ENCODE peak calls at places on chromosomes 3 and 15, in five cellular contexts. One of them, this sample, is unnamed. For H3K4me1, the result is how much of the 10 kb centered on the place peaks cover.

GRCh38 chr3:20739814-20740213 is 553.8 kb upstream of the SGO1 start:
- DNase-seq in A549: no peak
- DNase-seq in IMR-90: no peak
- DNase-seq in colonic mucosa: no peak
- DNase-seq in heart left ventricle: no peak
- DNase-seq in this sample: no peak

GRCh38 chr3:55482496-55483195 is 4.5 kb downstream of the WNT5A start:
- DNase-seq in A549: no peak
- DNase-seq in colonic mucosa: peak
- DNase-seq in heart left ventricle: no peak
- DNase-seq in IMR-90: peak
- DNase-seq in this sample: no peak

GRCh38 chr15:25690673-25691543 is 172.2 kb downstream of the ATP10A start:
- DNase-seq in IMR-90: peak
- DNase-seq in A549: no peak
- DNase-seq in colonic mucosa: no peak
- DNase-seq in heart left ventricle: no peak
- DNase-seq in this sample: no peak

GRCh38 chr3:102529452-102529851 is 94.6 kb downstream of the ZPLD1 start:
- DNase-seq in IMR-90: peak
- DNase-seq in colonic mucosa: no peak
- DNase-seq in A549: peak
- DNase-seq in heart left ventricle: no peak
- DNase-seq in this sample: no peak

GRCh38 chr3:136869282-136869681 is 7.3 kb downstream of the NCK1 start:
- DNase-seq in IMR-90: no peak
- DNase-seq in colonic mucosa: no peak
- DNase-seq in heart left ventricle: no peak
- DNase-seq in A549: no peak
- DNase-seq in this sample: no peak

GRCh38 chr3:49785565-49786356 is 581 bp downstream of the IP6K1 start:
- DNase-seq in heart left ventricle: peak
- DNase-seq in A549: no peak
- DNase-seq in IMR-90: peak
- DNase-seq in colonic mucosa: no peak
- DNase-seq in this sample: no peak

GRCh38 chr3:134449951-134450350 is 35.8 kb downstream of the ANAPC13 start:
- DNase-seq in IMR-90: no peak
- DNase-seq in colonic mucosa: no peak
- DNase-seq in A549: no peak
- DNase-seq in heart left ventricle: no peak
- DNase-seq in this sample: no peak

GRCh38 chr3:47163023-47163989 is 607 bp downstream of the SETD2 start:
- DNase-seq in colonic mucosa: peak
- DNase-seq in heart left ventricle: peak
- DNase-seq in IMR-90: peak
- DNase-seq in A549: no peak
- DNase-seq in this sample: no peak

GRCh38 chr3:46090161-46090591 is 62.9 kb upstream of the XCR1 start:
- DNase-seq in IMR-90: no peak
- DNase-seq in colonic mucosa: no peak
- DNase-seq in heart left ventricle: no peak
- DNase-seq in A549: no peak
- DNase-seq in this sample: no peak

GRCh38 chr15:47717036-47717611 is at the start of gene SEMA6D:
- DNase-seq in heart left ventricle: peak
- DNase-seq in colonic mucosa: peak
- DNase-seq in A549: peak
- DNase-seq in IMR-90: peak
- DNase-seq in this sample: no peak

GRCh38 chr3:42489116-42489936 is 13.1 kb upstream of the VIPR1 start:
- DNase-seq in IMR-90: no peak
- DNase-seq in colonic mucosa: no peak
- DNase-seq in A549: no peak
- DNase-seq in heart left ventricle: no peak
- DNase-seq in this sample: no peak

GRCh38 chr3:41029356-41029755 is 169.9 kb upstream of the CTNNB1 start:
- DNase-seq in IMR-90: no peak
- DNase-seq in colonic mucosa: no peak
- DNase-seq in heart left ventricle: no peak
- DNase-seq in A549: no peak
- DNase-seq in this sample: no peak

GRCh38 chr3:58351920-58352319 is 19.2 kb downstream of the PXK start:
- DNase-seq in IMR-90: no peak
- DNase-seq in A549: no peak
- DNase-seq in colonic mucosa: no peak
- DNase-seq in heart left ventricle: no peak
- DNase-seq in this sample: no peak
- TF ChIP-seq CTCF in IMR-90: no peak
- TF ChIP-seq CTCF in A549: no peak
- TF ChIP-seq CTCF in colonic mucosa: no peak
- TF ChIP-seq CTCF in heart left ventricle: no peak
- TF ChIP-seq CTCF in this sample: no peak

GRCh38 chr15:52134502-52135144 is 22.0 kb upstream of the BCL2L10 start:
- DNase-seq in IMR-90: no peak
- DNase-seq in A549: no peak
- DNase-seq in heart left ventricle: no peak
- DNase-seq in colonic mucosa: no peak
- DNase-seq in this sample: no peak

GRCh38 chr15:52136471-52136993 is 24.0 kb upstream of the BCL2L10 start:
- DNase-seq in heart left ventricle: no peak
- DNase-seq in IMR-90: peak
- DNase-seq in A549: no peak
- DNase-seq in colonic mucosa: no peak
- DNase-seq in this sample: no peak

GRCh38 chr15:52132066-52132465 is 19.5 kb upstream of the BCL2L10 start:
- DNase-seq in heart left ventricle: no peak
- DNase-seq in IMR-90: no peak
- DNase-seq in A549: no peak
- DNase-seq in colonic mucosa: no peak
- DNase-seq in this sample: no peak

GRCh38 chr15:52137432-52138357 is 25.1 kb upstream of the BCL2L10 start:
- DNase-seq in A549: no peak
- DNase-seq in IMR-90: no peak
- DNase-seq in colonic mucosa: peak
- DNase-seq in heart left ventricle: no peak
- DNase-seq in this sample: no peak

GRCh38 chr15:52133510-52134220 is 21.1 kb upstream of the BCL2L10 start:
- DNase-seq in heart left ventricle: no peak
- DNase-seq in IMR-90: no peak
- DNase-seq in A549: no peak
- DNase-seq in colonic mucosa: no peak
- DNase-seq in this sample: no peak
- H3K4me1 ChIP-seq in heart left ventricle: under half
- H3K4me1 ChIP-seq in IMR-90: under half
- H3K4me1 ChIP-seq in A549: under half
- H3K4me1 ChIP-seq in colonic mucosa: under half
- H3K4me1 ChIP-seq in this sample: under half

DNA sequence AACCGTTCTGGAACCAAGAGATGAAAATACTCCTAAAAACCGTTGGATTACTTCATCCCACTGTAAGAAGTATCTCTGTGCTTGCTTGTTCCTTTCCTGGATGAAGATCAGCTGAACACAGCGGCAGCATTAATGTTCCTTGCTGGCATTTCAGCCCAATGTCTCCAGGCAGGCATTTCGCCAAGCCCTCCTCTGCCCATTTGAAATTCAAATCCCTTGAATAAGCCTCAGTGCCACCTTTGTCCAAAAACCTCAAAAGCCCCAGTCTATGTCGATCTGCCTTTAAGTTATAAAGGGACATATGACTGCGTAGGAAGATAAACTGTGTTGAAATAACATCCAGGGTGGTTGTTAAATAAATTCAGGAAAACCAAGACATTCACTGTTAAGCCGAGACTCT is 156.8 kb upstream of the PDZRN3 start:
- DNase-seq in heart left ventricle: no peak
- DNase-seq in colonic mucosa: no peak
- DNase-seq in IMR-90: no peak
- DNase-seq in A549: no peak
- DNase-seq in this sample: no peak
- H3K27ac ChIP-seq in heart left ventricle: no peak
- H3K27ac ChIP-seq in colonic mucosa: no peak
- H3K27ac ChIP-seq in IMR-90: no peak
- H3K27ac ChIP-seq in A549: no peak
- H3K27ac ChIP-seq in this sample: peak

DNA sequence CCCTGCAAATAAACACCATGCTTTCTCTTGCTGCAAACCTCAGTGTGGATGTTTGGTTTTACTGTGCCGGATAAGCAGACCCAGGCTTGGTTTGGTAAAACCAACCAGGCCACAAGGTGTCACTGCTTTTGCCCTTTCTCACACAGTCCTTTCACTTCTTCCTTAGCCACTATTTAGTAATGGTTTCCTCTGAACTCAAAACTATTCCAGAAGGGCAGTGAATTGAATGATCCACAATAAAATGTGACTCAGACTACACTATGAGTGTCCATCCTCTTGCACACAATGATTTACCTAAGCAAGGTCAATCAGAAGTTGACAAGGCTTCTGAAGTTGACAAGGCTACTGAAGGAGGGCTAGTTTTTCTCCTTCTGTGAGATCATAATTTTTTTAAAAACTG is 552.4 kb upstream of the CCDC54 start:
- DNase-seq in colonic mucosa: no peak
- DNase-seq in A549: no peak
- DNase-seq in heart left ventricle: no peak
- DNase-seq in IMR-90: peak
- DNase-seq in this sample: no peak
- TF ChIP-seq CTCF in colonic mucosa: no peak
- TF ChIP-seq CTCF in A549: no peak
- TF ChIP-seq CTCF in heart left ventricle: peak
- TF ChIP-seq CTCF in IMR-90: peak
- TF ChIP-seq CTCF in this sample: peak

DNA sequence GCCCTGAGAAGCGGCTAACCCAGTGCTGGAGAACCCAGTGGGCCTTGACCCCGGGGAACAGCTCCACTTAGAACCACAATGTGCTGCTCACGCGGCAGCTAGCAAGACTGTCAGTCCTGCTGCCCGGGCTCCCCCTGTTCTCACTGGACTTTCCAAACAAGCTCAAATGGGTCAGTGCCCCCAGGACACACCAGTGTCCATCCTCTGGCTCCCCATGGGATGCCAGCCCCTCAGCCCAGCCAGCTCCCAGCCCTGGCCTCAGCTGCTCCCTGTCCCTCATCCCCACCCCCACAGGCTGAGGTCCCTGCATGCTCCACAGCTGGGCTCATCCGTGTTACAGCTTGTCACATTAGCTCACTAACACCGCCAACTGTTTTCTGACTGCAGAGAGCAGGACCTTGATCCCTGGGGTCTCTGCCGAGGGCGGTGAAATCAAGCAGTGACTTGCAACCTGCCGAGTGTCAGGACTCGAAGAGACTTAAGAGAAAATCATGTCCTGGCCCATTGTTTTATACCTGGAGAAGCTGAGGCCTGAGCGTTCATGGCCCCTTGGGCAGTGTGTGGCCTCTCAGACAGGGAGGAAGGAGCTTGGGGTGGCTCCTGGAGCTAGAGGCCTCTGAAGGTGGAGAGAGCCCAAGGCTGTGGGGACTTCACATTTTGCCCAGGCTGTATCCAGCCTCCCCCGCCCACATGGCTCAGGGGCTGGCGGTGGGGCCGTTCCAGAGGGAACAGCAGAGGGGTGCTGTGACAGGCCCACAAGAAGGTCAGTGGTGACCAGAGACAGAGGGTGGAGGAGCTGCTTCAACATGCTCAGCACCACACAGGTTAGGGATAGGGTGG is 157.5 kb downstream of the MEGF11 start:
- DNase-seq in colonic mucosa: no peak
- DNase-seq in A549: no peak
- DNase-seq in heart left ventricle: no peak
- DNase-seq in IMR-90: no peak
- DNase-seq in this sample: no peak
- H3K4me1 ChIP-seq in colonic mucosa: under half
- H3K4me1 ChIP-seq in A549: under half
- H3K4me1 ChIP-seq in heart left ventricle: under half
- H3K4me1 ChIP-seq in IMR-90: under half
- H3K4me1 ChIP-seq in this sample: under half

DNA sequence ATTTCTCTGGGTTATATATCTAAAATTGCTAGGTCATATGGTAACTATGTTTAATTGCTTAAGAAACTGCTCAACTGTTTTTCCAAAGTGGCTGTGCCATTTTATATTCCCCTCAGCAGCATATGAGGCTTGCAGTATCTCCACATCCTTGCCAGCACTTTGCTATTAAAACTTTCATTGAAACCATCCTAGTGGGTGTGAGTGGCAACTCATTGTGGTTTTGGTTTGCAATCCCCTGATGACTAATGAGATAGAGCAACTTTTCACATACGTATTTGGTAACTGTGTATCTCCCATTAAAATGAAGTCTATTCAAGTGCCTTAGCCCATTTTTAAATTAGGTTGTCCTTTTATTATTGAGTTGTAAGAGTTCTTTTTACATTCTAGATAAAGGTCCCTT is 17.3 kb downstream of the KPNA1 start:
- DNase-seq in heart left ventricle: no peak
- DNase-seq in A549: no peak
- DNase-seq in colonic mucosa: no peak
- DNase-seq in IMR-90: peak
- DNase-seq in this sample: no peak
- H3K27ac ChIP-seq in heart left ventricle: no peak
- H3K27ac ChIP-seq in A549: no peak
- H3K27ac ChIP-seq in colonic mucosa: no peak
- H3K27ac ChIP-seq in IMR-90: no peak
- H3K27ac ChIP-seq in this sample: no peak

GRCh38 chr3:29285356-29286070 is 4.6 kb downstream of the RBMS3 start:
- DNase-seq in A549: no peak
- DNase-seq in IMR-90: peak
- DNase-seq in colonic mucosa: no peak
- DNase-seq in heart left ventricle: no peak
- DNase-seq in this sample: no peak
- TF ChIP-seq CTCF in A549: no peak
- TF ChIP-seq CTCF in IMR-90: no peak
- TF ChIP-seq CTCF in colonic mucosa: no peak
- TF ChIP-seq CTCF in heart left ventricle: no peak
- TF ChIP-seq CTCF in this sample: no peak